ENCODE peak calls at places on chromosomes 1 and 21, in six cellular contexts. L, C, S, W, Y and J are unnamed samples.

GRCh38 chr1:162165528-162165927 is 96.0 kb downstream of the NOS1AP start:
- ATAC-seq in Y (no peak), L (no peak), W (no peak), S (no peak), C (no peak), J (no peak)

GRCh38 chr1:21926814-21927530 is 10.1 kb downstream of the HSPG2 start:
- ATAC-seq in W (peak), C (no peak), L (no peak), Y (no peak), S (no peak), J (peak)

GRCh38 chr1:47848985-47849610 is 148.1 kb downstream of the TRABD2B start:
- ATAC-seq in W (no peak), Y (no peak), L (no peak), C (no peak), S (no peak), J (no peak)

GRCh38 chr1:223771814-223772770 is 59.8 kb downstream of the CAPN2 start:
- ATAC-seq in W (peak), L (peak), C (peak), S (peak), Y (no peak), J (peak)

GRCh38 chr1:70934197-70934961 is 113.2 kb downstream of the PTGER3 start:
- ATAC-seq in L (no peak), C (no peak), W (no peak), S (no peak), Y (no peak), J (no peak)

GRCh38 chr1:116900471-116901365 is 9.0 kb upstream of the PTGFRN start:
- ATAC-seq in L (no peak), S (no peak), Y (no peak), W (no peak), C (no peak), J (no peak)

GRCh38 chr1:174875306-174875705 is 124.4 kb upstream of the CACYBP start:
- ATAC-seq in C (no peak), W (peak), S (peak), Y (no peak), L (peak), J (no peak)

GRCh38 chr1:105997516-105997915 is 1059.0 kb upstream of the PRMT6 start:
- ATAC-seq in C (no peak), Y (no peak), W (no peak), S (no peak), L (no peak), J (no peak)

GRCh38 chr1:71464016-71464415 is 383.2 kb upstream of the ZRANB2 start:
- ATAC-seq in S (no peak), W (no peak), C (no peak), L (no peak), Y (no peak), J (no peak)

GRCh38 chr21:41366522-41367151 is 4.8 kb downstream of the MX2 start:
- ATAC-seq in W (peak), L (peak), S (peak), C (peak), Y (peak), J (no peak)

GRCh38 chr1:88708011-88708410 is 23.9 kb downstream of the PKN2 start:
- ATAC-seq in L (no peak), Y (no peak), S (no peak), W (no peak), C (no peak), J (no peak)

GRCh38 chr1:158527190-158527815 is 26.9 kb downstream of the OR6Y1 start:
- ATAC-seq in C (peak), W (peak), L (no peak), S (peak), Y (peak), J (no peak)

GRCh38 chr1:24182041-24182440 is 5.0 kb downstream of the IFNLR1 start:
- ATAC-seq in W (no peak), C (no peak), Y (no peak), S (no peak), L (no peak), J (no peak)
- TF ChIP-seq POLR2A in W (no peak), C (no peak), Y (no peak), S (no peak), L (no peak), J (no peak)

GRCh38 chr1:226988337-226988672 is 48.2 kb downstream of the COQ8A start:
- ATAC-seq in W (no peak), C (no peak), Y (no peak), L (no peak), S (no peak), J (no peak)

GRCh38 chr1:226989081-226989747 is 49.1 kb downstream of the COQ8A start:
- ATAC-seq in W (no peak), C (no peak), L (no peak), Y (no peak), S (no peak), J (no peak)

GRCh38 chr1:226987623-226988336 is 47.7 kb downstream of the COQ8A start:
- ATAC-seq in W (no peak), C (no peak), L (no peak), Y (no peak), S (no peak), J (no peak)

GRCh38 chr1:226991920-226992319 is 51.8 kb downstream of the COQ8A start:
- ATAC-seq in W (no peak), S (no peak), L (no peak), Y (no peak), C (no peak), J (no peak)

GRCh38 chr1:226990133-226990716 is 50.1 kb downstream of the COQ8A start:
- ATAC-seq in Y (peak), W (no peak), S (peak), L (peak), C (no peak), J (no peak)
- TF ChIP-seq POLR2AphosphoS5 in Y (no peak), W (no peak), S (peak), L (no peak), C (no peak), J (no peak)

GRCh38 chr21:36456714-36457399 is 23.1 kb downstream of the CLDN14 start:
- ATAC-seq in L (no peak), C (no peak), S (no peak), W (no peak), Y (no peak), J (no peak)
- TF ChIP-seq POLR2A in L (no peak), C (no peak), S (no peak), W (no peak), Y (no peak), J (no peak)

GRCh38 chr1:68970571-68970970 is 473.7 kb upstream of the DEPDC1 start:
- ATAC-seq in S (no peak), L (no peak), W (no peak), C (no peak), Y (no peak), J (no peak)

GRCh38 chr1:68974447-68974846 is 477.6 kb upstream of the DEPDC1 start:
- ATAC-seq in S (no peak), Y (no peak), L (no peak), C (no peak), W (no peak), J (no peak)

GRCh38 chr1:68973459-68974244 is 476.8 kb upstream of the DEPDC1 start:
- ATAC-seq in C (no peak), L (no peak), S (no peak), W (peak), Y (no peak), J (no peak)

GRCh38 chr1:68969430-68969829 is 472.5 kb upstream of the DEPDC1 start:
- ATAC-seq in L (no peak), C (no peak), W (no peak), S (no peak), Y (no peak), J (no peak)
- TF ChIP-seq POLR2AphosphoS5 in L (no peak), C (no peak), W (no peak), S (no peak), Y (no peak), J (no peak)

GRCh38 chr1:109620890-109621289 is 1.3 kb downstream of the AMPD2 start:
- ATAC-seq in C (peak), Y (peak), S (peak), L (peak), W (peak), J (peak)
- TF ChIP-seq POLR2A in C (no peak), Y (peak), S (no peak), L (peak), W (peak), J (no peak)

GRCh38 chr1:93758842-93759515 is 77.3 kb upstream of the BCAR3 start:
- ATAC-seq in L (peak), C (no peak), S (peak), W (peak), Y (peak), J (no peak)
- TF ChIP-seq POLR2AphosphoS5 in L (no peak), C (no peak), S (no peak), W (peak), Y (no peak), J (peak)

GRCh38 chr1:203475012-203475981 is at the start of gene PRELP:
- ATAC-seq in Y (no peak), C (peak), L (no peak), W (peak), S (no peak), J (peak)
- TF ChIP-seq POLR2A in Y (no peak), C (no peak), L (no peak), W (peak), S (no peak), J (peak)

DNA sequence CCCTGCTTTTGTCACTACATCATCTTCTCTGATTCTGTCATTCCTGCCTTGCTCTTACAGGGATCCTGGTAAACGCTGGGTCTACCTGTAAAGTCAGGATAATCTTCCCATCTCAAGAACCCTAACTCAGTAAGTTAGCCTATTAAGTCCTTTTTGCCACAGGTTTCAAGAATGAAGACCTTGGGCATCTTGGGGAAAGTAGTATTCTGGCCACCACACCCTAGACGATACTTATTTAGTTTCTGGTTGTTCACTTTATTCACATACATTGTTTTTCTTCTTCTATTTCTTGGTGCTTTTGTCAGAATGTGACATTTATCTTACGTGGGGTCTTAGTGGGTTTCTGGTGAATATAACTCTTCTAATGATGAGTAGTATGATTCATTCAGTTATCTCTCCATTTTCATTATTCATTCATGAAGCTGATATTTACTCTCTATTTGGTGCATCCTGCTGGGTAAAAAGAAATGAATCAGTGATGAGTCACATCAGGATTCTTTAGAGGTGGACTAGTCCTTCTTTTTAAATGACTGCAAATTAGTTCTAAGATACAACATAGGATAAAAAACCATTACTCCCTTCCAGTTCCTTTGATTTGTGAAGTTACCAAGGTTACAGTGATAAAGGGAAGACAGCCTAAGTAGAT is 514.4 kb upstream of the B3GALT2 start:
- ATAC-seq in W (no peak), L (no peak), C (peak), S (no peak), Y (no peak), J (no peak)
- TF ChIP-seq POLR2AphosphoS5 in W (no peak), L (no peak), C (no peak), S (no peak), Y (no peak), J (no peak)